ENCODE peak calls at places on chromosome 1, in eight cellular contexts. H is OCI-LY7, T is breast epithelium, Z is type B pancreatic cell, G is WTC11, D is astrocyte, P is GM12865, U is mammary epithelial cell. A is an unnamed sample.
A peak's percentile ranks its signal among the peaks of the same experiment; 100 is the strongest.

GRCh38 chr1:177425241-177425640 is 254.5 kb downstream of the BRINP2 start:
- DNase-seq in U (no peak), D (no peak), Z (no peak), T (no peak), P (no peak), G (no peak), H (no peak), A (no peak)

GRCh38 chr1:65090406-65090805 is 57.6 kb upstream of the AK4 start:
- DNase-seq in T (no peak), D (no peak), U (no peak), H (no peak), P (no peak), G (no peak), Z (no peak), A (no peak)

GRCh38 chr1:193241132-193241827 is 54.9 kb upstream of the B3GALT2 start:
- DNase-seq in H (no peak), Z (no peak), P (peak; percentile 37), G (no peak), T (no peak), U (no peak), D (no peak), A (no peak)

GRCh38 chr1:94670273-94670672 is 128.7 kb upstream of the F3 start:
- DNase-seq in U (no peak), P (no peak), D (no peak), G (no peak), Z (no peak), T (no peak), H (no peak), A (no peak)

GRCh38 chr1:22613226-22613918 is 23.1 kb upstream of the C1QA start:
- DNase-seq in U (no peak), H (no peak), Z (no peak), G (no peak), D (no peak), T (no peak), P (no peak), A (no peak)

GRCh38 chr1:42240964-42241755 is 76.6 kb upstream of the GUCA2A start:
- DNase-seq in T (no peak), G (no peak), U (peak; percentile 41), P (peak; percentile 16), H (no peak), D (peak; percentile 63), Z (no peak), A (no peak)

GRCh38 chr1:205541161-205541886 is 36.9 kb downstream of the CDK18 start:
- DNase-seq in Z (peak; percentile 50), U (no peak), D (no peak), G (no peak), H (no peak), P (no peak), T (no peak), A (no peak)

GRCh38 chr1:80384037-80384830 is 1377.7 kb upstream of the ADGRL4 start:
- DNase-seq in T (no peak), Z (no peak), D (peak; percentile 18), G (no peak), U (peak; percentile 58), H (no peak), P (no peak), A (no peak)

GRCh38 chr1:40739455-40740008 is 44.1 kb upstream of the KCNQ4 start:
- DNase-seq in D (no peak), G (no peak), U (no peak), P (no peak), T (no peak), Z (no peak), H (no peak), A (no peak)

GRCh38 chr1:217437375-217437774 is 193.5 kb downstream of the GPATCH2 start:
- DNase-seq in Z (no peak), U (no peak), G (peak; percentile 16), D (no peak), H (no peak), P (no peak), T (no peak), A (no peak)

GRCh38 chr1:91876040-91876470 is 9.9 kb downstream of the TGFBR3 start:
- DNase-seq in T (no peak), P (peak; percentile 88), Z (no peak), D (no peak), U (no peak), H (no peak), G (no peak), A (peak; percentile 69)

GRCh38 chr1:154992721-154993571 is 440 bp upstream of the LENEP start:
- DNase-seq in T (no peak), U (no peak), G (no peak), Z (no peak), D (peak; percentile 52), P (no peak), H (no peak), A (no peak)
- TF ChIP-seq CTCF in T (no peak), U (peak; percentile 11), G (no peak), Z (no peak), D (no peak), P (no peak), H (peak; percentile 45), A (peak; percentile 12)

DNA sequence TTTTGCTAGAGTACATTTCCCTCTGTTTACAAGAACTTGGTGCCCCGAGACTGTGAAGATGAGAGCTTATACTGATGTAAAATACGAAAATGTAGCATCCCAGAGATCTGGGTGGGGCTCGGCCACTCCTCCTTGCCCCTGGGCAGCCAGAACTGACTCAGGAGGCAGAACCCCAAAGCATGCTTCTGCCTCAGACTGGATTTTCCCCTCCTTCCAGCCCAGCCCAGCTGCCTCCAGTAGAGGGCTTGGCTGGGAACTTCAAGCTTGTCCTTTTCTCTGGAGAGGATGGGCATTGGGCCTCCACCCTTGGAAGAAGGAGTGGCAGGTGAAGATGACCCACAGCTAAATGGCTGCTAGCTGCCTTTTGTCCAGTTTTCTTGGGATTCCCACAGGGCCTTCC is 24.3 kb upstream of the BTG2 start:
- DNase-seq in P (no peak), D (no peak), G (no peak), Z (no peak), U (peak; percentile 90), T (peak; percentile 69), H (peak; percentile 4), A (no peak)
- TF ChIP-seq CTCF in P (no peak), D (no peak), G (no peak), Z (no peak), U (peak; percentile 60), T (no peak), H (peak; percentile 21), A (no peak)

GRCh38 chr1:82931051-82931450 is 1067.9 kb downstream of the TTLL7 start:
- DNase-seq in U (no peak), T (no peak), D (no peak), Z (no peak), G (no peak), P (no peak), H (no peak), A (no peak)
- TF ChIP-seq CTCF in U (no peak), T (no peak), D (no peak), Z (no peak), G (no peak), P (no peak), H (no peak), A (no peak)

DNA sequence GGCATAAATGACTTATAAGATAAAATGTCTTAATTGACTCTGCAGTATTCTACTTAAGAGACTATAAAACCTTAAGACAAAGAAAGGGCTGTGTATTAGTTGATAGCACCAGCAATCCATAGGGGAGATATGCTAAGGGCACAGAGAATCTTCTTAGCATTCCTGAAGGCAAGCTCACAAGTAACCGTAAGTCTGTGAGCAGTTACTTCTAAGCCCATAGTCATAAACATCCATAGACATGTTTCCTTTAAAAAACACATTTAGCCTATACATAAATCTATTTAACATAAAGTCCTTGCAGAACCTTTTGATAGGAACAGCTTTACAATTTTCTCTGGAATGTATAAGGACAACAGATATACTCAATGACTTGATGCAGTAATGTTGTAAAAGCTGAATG is 6.2 kb upstream of the ERRFI1 start:
- DNase-seq in T (no peak), Z (no peak), P (no peak), U (no peak), D (no peak), G (no peak), H (no peak), A (no peak)
- TF ChIP-seq CTCF in T (no peak), Z (no peak), P (no peak), U (no peak), D (no peak), G (no peak), H (no peak), A (no peak)

GRCh38 chr1:87274851-87275250 is 53.8 kb upstream of the LMO4 start:
- DNase-seq in D (no peak), P (no peak), U (no peak), Z (no peak), H (no peak), G (no peak), T (no peak), A (no peak)

GRCh38 chr1:87279201-87279860 is 49.3 kb upstream of the LMO4 start:
- DNase-seq in D (peak; percentile 55), P (no peak), U (no peak), Z (no peak), T (no peak), H (no peak), G (no peak), A (no peak)

GRCh38 chr1:87284456-87285240 is 44.0 kb upstream of the LMO4 start:
- DNase-seq in U (no peak), G (no peak), Z (no peak), P (no peak), T (no peak), H (no peak), D (peak; percentile 4), A (no peak)

GRCh38 chr1:87278791-87279190 is 49.9 kb upstream of the LMO4 start:
- DNase-seq in U (no peak), T (no peak), D (peak; percentile 41), P (no peak), Z (no peak), H (no peak), G (no peak), A (no peak)

DNA sequence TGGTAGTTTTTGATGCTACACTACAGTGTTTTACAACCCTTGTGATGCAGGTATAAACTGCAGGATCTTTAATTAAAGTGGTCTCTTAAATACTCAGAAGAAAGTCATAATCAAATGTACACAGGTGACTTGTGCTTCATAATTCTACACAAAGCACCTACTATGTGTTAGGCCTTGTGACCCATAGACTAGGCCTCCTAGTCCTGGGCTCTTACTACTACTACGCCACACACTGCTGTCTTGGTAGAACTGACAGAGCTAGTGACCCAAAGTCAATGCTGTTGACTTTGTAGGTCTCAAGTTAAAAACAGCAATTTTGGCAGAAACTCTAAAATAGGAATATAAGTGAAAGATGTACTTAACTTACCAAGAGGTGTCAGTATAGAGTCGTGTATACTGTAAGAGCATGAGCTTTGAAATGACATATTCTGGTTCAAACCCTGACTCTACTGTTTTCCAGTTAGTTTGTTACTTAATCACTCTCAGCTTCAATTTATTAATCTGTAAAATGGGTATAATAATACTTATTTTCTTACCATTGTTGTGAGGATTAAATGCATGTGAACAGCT is 48.6 kb upstream of the LMO4 start:
- DNase-seq in P (peak; percentile 9), H (peak; percentile 29), D (peak; percentile 14), T (no peak), Z (no peak), U (no peak), G (no peak), A (peak; percentile 17)
- TF ChIP-seq CTCF in P (no peak), H (peak; percentile 68), D (no peak), T (no peak), Z (peak; percentile 34), U (no peak), G (no peak), A (peak; percentile 22)

GRCh38 chr1:48005254-48006162 is 8.3 kb upstream of the TRABD2B start:
- DNase-seq in U (no peak), D (no peak), T (no peak), P (no peak), Z (no peak), G (no peak), H (no peak), A (no peak)
- TF ChIP-seq CTCF in U (no peak), D (no peak), T (no peak), P (no peak), Z (no peak), G (no peak), H (no peak), A (no peak)

A was measured in GM13977.